ENCODE peak calls at places on chromosome 7, in eight cellular contexts. S is right cardiac atrium, F is mammary epithelial cell, J is uterus, O is endothelial cell of umbilical vein, D is stomach, B is astrocyte, E is body of pancreas. N is an unnamed sample.
A peak's percentile ranks its signal among the peaks of the same experiment; 100 is the strongest.

GRCh38 chr7:155980841-155981240 is 168.6 kb upstream of the SHH start:
- DNase-seq in B (no peak), E (no peak), F (no peak), D (peak; percentile 3), J (no peak), S (no peak), O (no peak), N (no peak)

GRCh38 chr7:78770422-78771410 is 682.8 kb downstream of the MAGI2 start:
- DNase-seq in O (no peak), B (peak; percentile 10), J (no peak), E (no peak), D (no peak), F (no peak), S (no peak), N (no peak)

GRCh38 chr7:100847360-100847759 is 5.2 kb upstream of the SLC12A9 start:
- DNase-seq in B (no peak), F (peak; percentile 51), J (no peak), D (no peak), O (no peak), S (no peak), E (no peak), N (no peak)

GRCh38 chr7:502296-502695 is 17.4 kb downstream of the PDGFA start:
- DNase-seq in D (no peak), S (peak; percentile 25), J (no peak), E (peak; percentile 6), F (no peak), B (no peak), O (no peak), N (no peak)

GRCh38 chr7:113026941-113027340 is 59.7 kb downstream of the GPR85 start:
- DNase-seq in D (no peak), B (peak; percentile 30), F (no peak), J (no peak), S (no peak), O (no peak), E (no peak), N (no peak)

GRCh38 chr7:144826248-144826647 is 9.6 kb downstream of the TPK1 start:
- DNase-seq in D (no peak), F (no peak), J (no peak), S (no peak), O (peak; percentile 60), B (peak; percentile 14), E (no peak), N (no peak)

GRCh38 chr7:1705856-1706255 is 35.8 kb downstream of the ELFN1 start:
- DNase-seq in E (no peak), B (no peak), S (no peak), F (no peak), D (peak; percentile 15), O (no peak), J (no peak), N (peak; percentile 4)

GRCh38 chr7:32583791-32584190 is 88.5 kb downstream of the AVL9 start:
- DNase-seq in B (peak; percentile 73), E (no peak), O (no peak), S (no peak), F (no peak), J (no peak), D (no peak), N (no peak)

GRCh38 chr7:41890631-41891265 is 187.9 kb upstream of the INHBA start:
- DNase-seq in O (no peak), S (no peak), F (no peak), E (no peak), J (no peak), B (no peak), D (no peak), N (peak; percentile 58)

DNA sequence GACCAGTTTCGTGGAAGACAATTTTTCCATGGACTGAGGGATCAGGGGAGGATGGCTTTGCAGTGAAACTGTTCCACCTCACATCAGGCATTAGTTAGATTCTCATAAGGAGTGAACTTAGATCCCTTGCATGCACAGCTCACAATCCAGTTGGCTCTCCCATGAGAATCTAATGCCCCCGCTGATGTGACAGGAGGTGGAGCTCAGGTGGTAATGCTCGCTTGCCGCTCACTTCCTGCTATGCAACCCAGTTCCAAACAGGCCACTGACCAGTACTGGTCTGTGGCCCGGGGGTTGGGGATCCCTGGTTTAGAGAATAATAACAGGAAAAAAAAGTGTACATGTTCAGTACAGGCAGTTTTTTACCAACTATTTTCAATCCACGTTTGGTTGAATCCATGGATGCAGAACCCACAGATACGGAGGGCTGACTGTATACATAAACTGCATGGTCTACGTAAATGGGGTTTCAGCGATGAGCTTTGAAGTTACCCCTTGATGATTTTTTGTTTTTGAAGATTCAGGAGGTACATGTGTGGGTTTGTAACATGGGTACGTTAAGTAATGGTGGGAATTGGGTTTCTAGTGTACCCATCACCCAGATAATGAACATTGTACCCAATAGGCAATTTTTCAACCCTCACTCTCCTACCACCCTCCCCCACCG is 24.5 kb downstream of the OGDH start:
- DNase-seq in O (no peak), E (no peak), B (no peak), J (no peak), S (no peak), D (no peak), F (no peak), N (no peak)
- H3K4me1 ChIP-seq in O (peaks cover 29% of the 10 kb centered on the region), E (peaks cover 36% of the 10 kb centered on the region), B (peaks cover 33% of the 10 kb centered on the region), J (no peaks in the 10 kb centered on the region), S (peaks cover 27% of the 10 kb centered on the region), D (peaks cover 67% of the 10 kb centered on the region), F (peaks cover 20% of the 10 kb centered on the region), N (peaks cover 67% of the 10 kb centered on the region)

DNA sequence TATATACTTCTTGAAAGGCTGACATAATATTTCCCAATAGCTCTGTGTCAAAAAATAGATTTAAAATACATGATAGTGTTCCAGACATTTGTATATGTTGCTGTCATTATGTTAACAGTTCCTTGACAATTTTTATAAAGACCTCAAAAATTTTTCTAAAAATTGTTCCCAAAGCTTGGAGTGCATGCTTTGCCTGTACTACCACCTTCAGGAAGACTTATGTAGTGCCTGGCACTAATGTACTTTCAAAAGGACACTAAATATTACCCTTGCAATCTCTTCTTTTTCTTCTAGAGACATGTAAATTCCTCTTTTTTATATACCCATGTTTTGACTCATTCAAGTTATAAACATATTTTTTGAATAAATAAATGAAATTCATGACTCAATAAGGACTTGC is 48.0 kb upstream of the SP8 start:
- DNase-seq in D (no peak), E (no peak), O (no peak), B (no peak), J (no peak), S (no peak), F (no peak), N (no peak)
- H3K4me3 ChIP-seq in D (no peak overlapping the region), E (no peak overlapping the region), O (no peak overlapping the region), B (no peak overlapping the region), J (no peak overlapping the region), S (no peak overlapping the region), F (no peak overlapping the region), N (no peak overlapping the region)

GRCh38 chr7:131026297-131027003 is 292.4 kb upstream of the KLF14 start:
- DNase-seq in D (no peak), O (no peak), S (no peak), F (peak; percentile 86), E (no peak), J (no peak), B (peak; percentile 80), N (no peak)

GRCh38 chr7:131020759-131021219 is 286.8 kb upstream of the KLF14 start:
- DNase-seq in E (no peak), B (no peak), F (no peak), S (no peak), D (no peak), J (no peak), O (no peak), N (no peak)

GRCh38 chr7:131019351-131019750 is 285.3 kb upstream of the KLF14 start:
- DNase-seq in E (no peak), D (no peak), O (no peak), F (no peak), B (no peak), S (no peak), J (no peak), N (no peak)

GRCh38 chr7:131021902-131022301 is 287.9 kb upstream of the KLF14 start:
- DNase-seq in E (no peak), S (no peak), J (no peak), B (no peak), O (no peak), F (no peak), D (no peak), N (no peak)

DNA sequence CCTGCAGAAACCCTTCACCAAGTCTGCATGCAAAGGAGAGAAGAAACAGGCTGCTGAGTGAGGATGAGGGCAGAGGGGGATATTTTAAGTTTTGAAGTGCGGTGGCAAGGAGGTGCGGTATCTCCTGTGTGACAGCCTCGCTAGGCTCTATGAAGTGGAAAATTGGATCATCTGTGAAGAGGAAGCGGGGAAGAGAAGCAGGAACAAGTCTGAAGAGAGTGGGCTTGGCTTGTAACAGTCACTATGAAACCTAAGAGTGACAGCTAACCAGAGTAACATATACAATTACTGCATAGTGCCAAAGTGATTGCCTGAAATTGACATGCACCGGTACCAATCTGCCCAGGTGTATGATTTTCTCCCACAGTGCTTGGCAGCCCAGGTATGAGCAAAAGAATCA is 287.5 kb upstream of the KLF14 start:
- DNase-seq in D (no peak), E (no peak), F (no peak), J (no peak), B (no peak), S (no peak), O (no peak), N (no peak)
- H3K4me1 ChIP-seq in D (peaks cover 29% of the 10 kb centered on the region), E (peaks cover 27% of the 10 kb centered on the region), F (peaks cover 10% of the 10 kb centered on the region), J (peaks cover 6% of the 10 kb centered on the region), B (peaks cover 4% of the 10 kb centered on the region), S (peaks cover 16% of the 10 kb centered on the region), O (peaks cover under 1% of the 10 kb centered on the region), N (no peaks in the 10 kb centered on the region)

GRCh38 chr7:55569269-55569663 is 3.0 kb downstream of the VOPP1 start:
- DNase-seq in B (no peak), E (no peak), S (no peak), D (no peak), J (no peak), O (peak; percentile 35), F (no peak), N (no peak)

GRCh38 chr7:55571534-55572377 is 546 bp downstream of the VOPP1 start:
- DNase-seq in S (peak; percentile 82), O (peak; percentile 34), F (peak; percentile 45), D (peak; percentile 71), J (peak; percentile 52), B (peak; percentile 35), E (peak; percentile 67), N (peak; percentile 51)

GRCh38 chr7:55570939-55571338 is 1.4 kb downstream of the VOPP1 start:
- DNase-seq in O (peak; percentile 87), B (peak; percentile 88), S (no peak), J (no peak), D (no peak), E (no peak), F (peak; percentile 74), N (no peak)

GRCh38 chr7:55569797-55570196 is 2.5 kb downstream of the VOPP1 start:
- DNase-seq in E (no peak), D (no peak), O (no peak), B (no peak), S (no peak), F (no peak), J (no peak), N (no peak)

DNA sequence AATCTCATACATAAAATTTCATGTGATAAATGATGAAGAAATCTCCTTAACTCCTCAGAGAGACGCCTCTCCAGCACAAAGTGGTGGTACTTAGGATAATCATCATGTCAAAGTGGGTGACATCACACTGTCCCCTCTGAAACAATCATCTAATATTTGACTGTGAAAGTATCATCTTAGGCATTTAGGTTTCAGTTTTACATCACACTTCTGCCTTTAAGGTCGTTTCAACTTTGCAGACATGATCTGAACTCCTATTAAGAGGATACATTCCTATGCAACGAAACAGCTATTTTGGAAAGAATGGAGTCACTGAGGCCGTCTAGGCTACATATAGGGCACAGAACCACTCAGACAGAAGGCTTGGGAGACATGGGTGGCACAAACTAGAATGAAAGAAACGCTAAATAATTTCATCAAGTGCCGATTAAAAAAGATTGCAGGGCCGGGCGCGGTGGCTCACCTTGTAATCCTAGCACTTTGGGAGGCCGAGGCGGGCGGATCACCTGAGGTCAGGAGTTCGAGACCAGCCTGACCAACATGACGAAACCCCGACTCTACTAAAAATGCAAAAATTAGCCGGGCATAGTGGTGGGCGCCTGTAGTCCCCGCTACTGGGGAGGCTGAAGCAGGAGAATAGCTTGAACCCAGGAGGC is 2.0 kb downstream of the VOPP1 start:
- DNase-seq in F (no peak), B (no peak), O (peak; percentile 26), S (no peak), J (no peak), E (no peak), D (no peak), N (no peak)
- H3K4me3 ChIP-seq in F (peak overlapping the region; percentile 64), B (peak overlapping the region; percentile 78), O (peak overlapping the region; percentile 99), S (no peak overlapping the region), J (no peak overlapping the region), E (no peak overlapping the region), D (no peak overlapping the region), N (peak overlapping the region; percentile 99)